ENCODE peak calls at places on chromosome 1, in seven cellular contexts. A, C, B, V, W, N and R are unnamed samples. For H3K4me1 and H3K9me3, the result is how much of the 10 kb centered on the place peaks cover.

GRCh38 chr1:22971161-22972062 is 1.3 kb downstream of the LACTBL1 start:
- DNase-seq in A (no peak), C (no peak), B (no peak), V (no peak), W (no peak), N (no peak), R (no peak)

GRCh38 chr1:226577401-226578180 is 29.0 kb downstream of the STUM start:
- DNase-seq in A (no peak), C (no peak), B (no peak), V (no peak), W (no peak), N (no peak), R (no peak)

GRCh38 chr1:228012555-228012954 is 5.8 kb downstream of the WNT3A start:
- DNase-seq in A (no peak), C (no peak), B (no peak), V (no peak), W (no peak), N (no peak), R (no peak)

GRCh38 chr1:17452686-17453085 is 13.2 kb upstream of the RCC2 start:
- DNase-seq in A (no peak), C (no peak), B (no peak), V (no peak), W (no peak), N (no peak), R (no peak)

GRCh38 chr1:241658081-241658793 is 6.2 kb downstream of the WDR64 start:
- DNase-seq in A (no peak), C (no peak), B (no peak), V (no peak), W (no peak), N (no peak), R (no peak)

GRCh38 chr1:22914633-22915217 is 57.9 kb downstream of the LACTBL1 start:
- DNase-seq in A (no peak), C (no peak), B (no peak), V (no peak), W (no peak), N (peak), R (no peak)

GRCh38 chr1:201126832-201127754 is at the start of gene ASCL5:
- DNase-seq in A (no peak), C (no peak), B (no peak), V (peak), W (peak), N (no peak), R (no peak)

GRCh38 chr1:156282479-156283222 is at the start of gene SMG5:
- DNase-seq in A (peak), C (peak), B (peak), V (peak), W (peak), N (peak), R (peak)

GRCh38 chr1:92842082-92843045 is 10.5 kb downstream of the RPL5 start:
- DNase-seq in A (no peak), C (no peak), B (no peak), V (no peak), W (no peak), N (no peak), R (no peak)

DNA sequence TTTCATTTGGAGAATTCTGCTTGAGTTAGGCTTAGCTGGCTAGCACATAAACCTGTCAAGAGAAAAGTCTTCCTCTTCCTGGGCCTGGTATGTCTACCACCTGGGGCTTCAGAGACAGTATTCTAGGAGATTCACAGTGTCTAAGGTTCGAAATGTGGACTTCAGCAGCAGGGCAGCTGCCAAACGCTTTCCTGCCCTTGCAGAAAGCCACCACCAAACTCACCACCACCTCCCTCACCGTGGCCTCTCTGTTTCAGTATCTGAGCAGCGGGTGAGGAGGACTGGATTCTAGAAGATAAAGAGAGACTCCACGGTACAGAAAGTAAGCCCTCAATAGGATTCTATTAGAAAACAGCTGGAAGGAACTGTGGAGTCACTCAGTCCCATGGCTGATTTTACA is 44.4 kb downstream of the HIVEP3 start:
- DNase-seq in A (no peak), C (no peak), B (no peak), V (no peak), W (no peak), N (no peak), R (no peak)
- H3K4me1 ChIP-seq in A (under half), C (under half), B (under half), V (under half), W (under half), N (under half), R (half or more)

GRCh38 chr1:248229360-248229908 is 1.8 kb upstream of the OR2M4 start:
- DNase-seq in A (no peak), C (no peak), B (no peak), V (no peak), W (no peak), N (no peak), R (no peak)
- H3K9me3 ChIP-seq in A (under half), C (under half), B (under half), V (half or more), W (under half), N (under half), R (under half)

GRCh38 chr1:116503535-116504307 is 67.1 kb downstream of the CD58 start:
- DNase-seq in A (no peak), C (peak), B (no peak), V (no peak), W (no peak), N (no peak), R (peak)
- H3K4me1 ChIP-seq in A (under half), C (under half), B (under half), V (half or more), W (half or more), N (under half), R (half or more)

GRCh38 chr1:247043406-247043805 is 35.2 kb downstream of the ZNF670 start:
- DNase-seq in A (no peak), C (no peak), B (no peak), V (no peak), W (no peak), N (no peak), R (no peak)

DNA sequence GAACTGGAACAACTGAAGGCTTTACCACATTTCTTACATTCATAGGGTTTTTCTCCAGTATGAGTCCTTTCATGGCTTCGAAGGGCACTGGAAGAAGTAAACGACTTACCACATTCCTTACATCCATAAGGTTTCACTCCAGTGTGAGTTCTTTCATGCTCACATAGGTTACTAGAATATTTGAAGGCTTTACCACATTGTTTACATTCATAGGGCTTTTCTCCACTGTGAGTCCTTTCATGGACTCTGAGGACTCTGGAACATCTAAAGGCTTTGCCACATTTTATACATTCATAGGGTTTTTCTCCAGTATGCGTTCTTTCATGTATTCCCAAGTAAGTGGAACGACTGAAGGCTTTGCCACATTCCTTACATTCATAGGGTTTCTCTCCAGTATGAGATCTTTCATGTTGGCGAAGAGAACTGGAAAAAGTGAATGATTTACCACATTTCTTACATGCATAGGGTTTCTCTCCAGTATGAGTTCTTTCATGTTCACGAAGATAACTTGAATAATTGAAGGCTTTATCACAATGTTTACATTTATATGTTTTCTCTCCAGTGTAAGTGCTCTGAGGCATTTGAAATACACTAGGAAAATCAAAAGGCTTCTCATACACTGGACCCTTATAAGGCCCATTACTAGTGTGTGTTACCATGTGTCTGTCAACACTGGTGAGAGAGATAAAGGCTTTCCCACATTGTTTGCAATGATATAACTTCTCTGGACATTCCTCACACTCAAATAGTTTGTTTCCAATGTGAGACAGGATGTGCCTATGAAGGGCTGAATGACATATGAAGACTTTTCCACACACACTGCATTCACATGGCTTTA is 29.8 kb upstream of the ZNF695 start:
- DNase-seq in A (no peak), C (no peak), B (no peak), V (no peak), W (no peak), N (no peak), R (no peak)
- H3K9me3 ChIP-seq in A (under half), C (half or more), B (half or more), V (half or more), W (half or more), N (under half), R (half or more)

DNA sequence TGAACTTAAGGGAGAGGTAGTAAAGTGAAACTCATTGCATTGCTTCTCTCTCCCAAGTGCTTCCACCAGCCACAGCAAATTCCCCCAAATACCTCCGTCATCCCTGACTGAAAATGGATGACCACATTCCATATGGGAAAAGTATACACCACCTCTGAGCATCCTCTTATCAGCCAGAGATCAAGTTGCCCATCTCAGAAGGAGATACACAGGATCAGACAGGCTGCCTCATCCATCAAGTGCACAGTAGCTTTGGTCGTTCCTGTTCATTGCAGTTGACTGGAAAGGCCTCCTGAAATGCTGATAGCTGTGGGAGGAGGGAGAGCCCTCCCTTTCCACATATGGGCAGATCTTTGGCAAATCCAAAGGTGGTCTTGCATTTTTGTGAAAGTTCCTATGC is 208.8 kb upstream of the UBE2U start:
- DNase-seq in A (no peak), C (no peak), B (no peak), V (no peak), W (no peak), N (no peak), R (no peak)
- H3K4me1 ChIP-seq in A (under half), C (under half), B (under half), V (under half), W (under half), N (under half), R (under half)